ENCODE peak calls at places on chromosomes 16 and 17, in eight cellular contexts. G is choroid plexus epithelial cell, O is IMR-90, V is left ventricle myocardium inferior, M is NB4, J is fibroblast of mammary gland, C is astrocyte of the cerebellum, Y is body of pancreas. R is an unnamed sample.

GRCh38 chr17:69916761-69917160 is 158.3 kb upstream of the KCNJ16 start:
- DNase-seq in G (no peak), O (no peak), V (no peak), M (no peak), J (no peak), C (no peak), Y (no peak), R (no peak)

GRCh38 chr16:67185003-67185865 is 1.5 kb upstream of the MATCAP1 start:
- DNase-seq in G (peak; percentile 95), O (peak; percentile 91), V (peak; percentile 93), M (peak; percentile 93), J (peak; percentile 90), C (peak; percentile 84), Y (peak; percentile 93), R (peak; percentile 76)

GRCh38 chr17:9668532-9668931 is 23.2 kb downstream of the USP43 start:
- DNase-seq in G (peak; percentile 90), O (no peak), V (no peak), M (peak; percentile 25), J (no peak), C (peak; percentile 80), Y (no peak), R (no peak)

GRCh38 chr16:82694239-82694874 is 67.6 kb downstream of the CDH13 start:
- DNase-seq in G (peak; percentile 50), O (peak; percentile 85), V (no peak), M (no peak), J (peak; percentile 70), C (no peak), Y (no peak), R (no peak)

GRCh38 chr16:24116989-24117388 is 139.1 kb upstream of the CACNG3 start:
- DNase-seq in G (no peak), O (no peak), V (no peak), M (no peak), J (no peak), C (no peak), Y (no peak), R (no peak)

GRCh38 chr17:42097691-42098661 is at the start of gene ZNF385C:
- DNase-seq in G (no peak), O (no peak), V (no peak), M (no peak), J (no peak), C (no peak), Y (no peak), R (no peak)

GRCh38 chr16:4663756-4664465 is 29.5 kb upstream of the NUDT16L1 start:
- DNase-seq in G (peak; percentile 70), O (no peak), V (peak; percentile 53), M (peak; percentile 97), J (peak; percentile 25), C (no peak), Y (no peak), R (no peak)

GRCh38 chr17:13385481-13385907 is 216.2 kb downstream of the HS3ST3A1 start:
- DNase-seq in G (peak; percentile 60), O (peak; percentile 22), V (no peak), M (peak; percentile 78), J (peak; percentile 79), C (no peak), Y (no peak), R (no peak)

GRCh38 chr17:10216213-10216982 is 18.0 kb upstream of the GAS7 start:
- DNase-seq in G (no peak), O (no peak), V (no peak), M (no peak), J (no peak), C (no peak), Y (no peak), R (no peak)

GRCh38 chr16:56793504-56793903 is 63.6 kb downstream of the NUP93 start:
- DNase-seq in G (peak; percentile 76), O (peak; percentile 51), V (no peak), M (peak; percentile 43), J (peak; percentile 33), C (peak; percentile 27), Y (no peak), R (no peak)
- TF ChIP-seq CTCF in G (peak; percentile 70), O (peak; percentile 68), V (peak; percentile 36), M (peak; percentile 38), J (peak; percentile 39), C (peak; percentile 60), Y (peak; percentile 6), R (peak; percentile 34)

GRCh38 chr16:71537643-71538042 is 11.4 kb downstream of the CHST4 start:
- DNase-seq in G (peak; percentile 77), O (peak; percentile 41), V (no peak), M (peak; percentile 68), J (peak; percentile 47), C (peak; percentile 31), Y (peak; percentile 58), R (no peak)
- TF ChIP-seq CTCF in G (peak; percentile 89), O (peak; percentile 49), V (peak; percentile 57), M (peak; percentile 72), J (peak; percentile 74), C (peak; percentile 68), Y (peak; percentile 53), R (peak; percentile 51)

GRCh38 chr17:45846646-45847045 is 2.0 kb downstream of the SPPL2C start:
- DNase-seq in G (no peak), O (no peak), V (no peak), M (no peak), J (no peak), C (no peak), Y (no peak), R (no peak)
- TF ChIP-seq CTCF in G (no peak), O (no peak), V (no peak), M (no peak), J (no peak), C (no peak), Y (no peak), R (no peak)

DNA sequence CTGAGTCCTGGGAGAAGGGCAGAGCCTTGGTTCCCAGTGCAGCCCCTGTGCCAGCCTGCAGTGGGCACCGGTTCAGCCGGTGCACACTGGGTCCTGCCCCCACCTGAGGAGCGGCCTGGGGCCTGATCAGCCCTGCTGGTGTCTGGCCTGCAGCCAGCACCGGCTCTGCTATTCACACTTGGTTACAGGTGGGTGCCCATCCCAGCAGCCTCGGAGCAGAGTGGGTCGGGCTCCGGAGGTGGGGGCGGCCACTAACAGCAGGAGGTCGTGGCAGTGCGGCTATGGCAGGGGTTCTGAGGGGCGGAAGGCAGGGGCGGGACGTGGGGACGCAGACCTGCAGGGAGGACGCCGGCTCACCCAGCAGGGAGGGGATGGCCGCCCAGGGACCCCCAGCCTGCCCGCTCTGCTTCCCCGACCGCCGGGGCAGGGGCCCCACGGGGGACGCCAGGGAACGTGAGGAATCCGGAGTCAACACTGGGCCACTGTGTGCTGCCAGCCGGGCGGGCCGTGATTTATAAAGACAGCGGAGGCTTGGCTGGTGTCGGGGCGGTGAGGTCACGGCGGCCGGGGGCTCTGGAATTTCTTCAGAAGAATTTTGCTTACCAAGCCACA is 20.3 kb downstream of the METRNL start:
- DNase-seq in G (peak; percentile 37), O (no peak), V (no peak), M (no peak), J (no peak), C (no peak), Y (peak; percentile 59), R (no peak)
- TF ChIP-seq CTCF in G (no peak), O (no peak), V (no peak), M (no peak), J (no peak), C (no peak), Y (no peak), R (peak; percentile 3)

GRCh38 chr17:181213-182163 is at the start of gene DOC2B:
- DNase-seq in G (peak; percentile 25), O (peak; percentile 27), V (peak; percentile 61), M (no peak), J (peak; percentile 30), C (no peak), Y (peak; percentile 65), R (no peak)
- TF ChIP-seq CTCF in G (no peak), O (no peak), V (no peak), M (no peak), J (no peak), C (no peak), Y (no peak), R (no peak)

GRCh38 chr17:75182319-75182568 is 515 bp downstream of the SUMO2 start:
- DNase-seq in G (no peak), O (no peak), V (no peak), M (no peak), J (no peak), C (no peak), Y (no peak), R (no peak)
- TF ChIP-seq CTCF in G (no peak), O (no peak), V (no peak), M (no peak), J (no peak), C (no peak), Y (no peak), R (no peak)

DNA sequence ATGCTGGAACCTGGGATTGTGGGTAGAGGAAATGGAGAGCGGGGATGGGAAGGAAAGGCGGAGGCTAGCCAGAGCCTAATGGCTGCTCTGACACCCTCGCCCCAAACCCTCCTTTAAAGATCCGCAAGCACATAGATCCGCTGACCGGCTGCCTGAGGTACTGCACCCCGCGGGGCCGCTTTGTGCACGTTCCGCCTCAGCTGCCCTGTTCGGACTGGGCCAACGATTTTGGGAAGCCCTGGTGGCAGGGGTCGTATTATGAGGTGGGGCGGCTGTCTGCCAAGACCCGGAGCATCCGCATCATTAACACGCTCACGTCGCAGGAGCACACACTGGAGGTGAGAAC is 657 bp downstream of the CYB5D1 start:
- DNase-seq in G (peak; percentile 50), O (peak; percentile 44), V (peak; percentile 44), M (peak; percentile 76), J (peak; percentile 48), C (no peak), Y (peak; percentile 61), R (no peak)
- TF ChIP-seq CTCF in G (peak; percentile 55), O (peak; percentile 46), V (peak; percentile 52), M (peak; percentile 40), J (peak; percentile 41), C (peak; percentile 57), Y (peak; percentile 25), R (peak; percentile 44)

DNA sequence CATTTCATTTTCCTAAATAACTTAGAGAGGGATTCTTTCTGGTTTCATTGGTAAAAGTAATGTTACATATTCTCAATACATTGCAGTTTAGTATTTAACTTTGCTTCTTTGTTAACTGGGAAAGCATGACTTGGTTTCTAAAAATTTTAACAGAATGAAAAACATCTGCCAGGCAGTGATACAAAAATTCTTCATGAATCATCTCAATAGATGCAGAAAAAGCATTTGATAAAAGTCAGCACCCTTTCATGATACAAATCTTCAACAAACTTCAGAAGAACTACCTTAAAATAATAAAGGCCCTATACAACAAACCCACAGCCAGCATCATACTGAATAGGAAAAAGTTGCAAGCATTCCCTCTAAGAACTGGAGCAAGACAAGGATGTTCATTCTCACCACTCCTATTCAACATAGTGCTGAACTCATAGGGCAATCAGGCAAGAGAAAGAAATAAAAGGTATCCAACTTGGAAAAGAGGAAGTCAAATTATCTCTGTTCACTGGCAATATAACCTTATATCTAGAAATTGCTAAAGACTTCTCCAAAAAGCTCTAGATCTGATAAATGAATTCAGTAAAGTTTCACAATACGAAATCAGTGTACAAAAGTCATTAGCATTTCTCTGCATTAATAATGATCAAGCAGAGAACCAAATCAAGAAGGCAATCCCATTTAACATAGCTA is 50.4 kb downstream of the SLFN5 start:
- DNase-seq in G (no peak), O (no peak), V (no peak), M (peak; percentile 16), J (peak; percentile 49), C (no peak), Y (no peak), R (no peak)
- TF ChIP-seq CTCF in G (no peak), O (no peak), V (no peak), M (no peak), J (no peak), C (no peak), Y (no peak), R (no peak)